ENCODE peak calls at places on chromosomes 12 and 14, in five cellular contexts. A, G, W, Z and F are unnamed samples.
A peak's percentile ranks its signal among the peaks of the same experiment; 100 is the strongest.

GRCh38 chr12:6465467-6466183 is 4.9 kb downstream of the VAMP1 start:
- DNase-seq in G (no peak), Z (peak; percentile 86), W (peak; percentile 75), A (peak; percentile 77), F (no peak)

GRCh38 chr12:91777268-91777997 is 368.2 kb downstream of the BTG1 start:
- DNase-seq in G (no peak), Z (no peak), W (peak; percentile 74), A (no peak), F (no peak)

GRCh38 chr12:108299516-108299915 is 39.6 kb downstream of the CMKLR1 start:
- DNase-seq in G (no peak), A (no peak), Z (no peak), W (no peak), F (no peak)

GRCh38 chr14:104895786-104896642 is 28.7 kb upstream of the PLD4 start:
- DNase-seq in Z (no peak), W (no peak), A (no peak), G (no peak), F (no peak)

GRCh38 chr14:66471584-66471983 is 14.6 kb upstream of the CCDC196 start:
- DNase-seq in G (no peak), Z (no peak), A (no peak), W (no peak), F (no peak)

GRCh38 chr14:104892517-104893434 is 27.7 kb downstream of the CEP170B start:
- DNase-seq in W (no peak), G (no peak), A (no peak), Z (no peak), F (no peak)

GRCh38 chr14:42944284-42944683 is 1337.6 kb downstream of the LRFN5 start:
- DNase-seq in G (no peak), Z (no peak), A (no peak), W (peak; percentile 64), F (no peak)

GRCh38 chr14:22405201-22405600 is 183.8 kb downstream of the DAD1 start:
- DNase-seq in A (no peak), Z (no peak), G (no peak), W (no peak), F (no peak)

GRCh38 chr12:90428881-90429280 is 526.1 kb downstream of the CCER1 start:
- DNase-seq in Z (no peak), W (no peak), G (no peak), A (no peak), F (no peak)

GRCh38 chr14:73166399-73166798 is 30.1 kb downstream of the PSEN1 start:
- DNase-seq in W (no peak), Z (no peak), G (no peak), A (no peak), F (no peak)

GRCh38 chr12:102483466-102483865 is 3.1 kb upstream of the IGF1 start:
- DNase-seq in Z (no peak), G (peak; percentile 8), W (no peak), A (no peak), F (no peak)

GRCh38 chr14:89952581-89952980 is 1.9 kb downstream of the EFCAB11 start:
- DNase-seq in A (no peak), G (no peak), Z (no peak), W (no peak), F (no peak)

GRCh38 chr12:132273992-132274334 is 55.4 kb downstream of the GALNT9 start:
- DNase-seq in G (no peak), A (no peak), Z (no peak), W (no peak), F (no peak)

GRCh38 chr14:73460691-73461127 is 2.4 kb upstream of the NUMB start:
- DNase-seq in A (peak; percentile 40), Z (no peak), W (peak; percentile 70), G (no peak), F (no peak)

GRCh38 chr14:88546621-88547385 is 8.0 kb downstream of the PTPN21 start:
- DNase-seq in Z (no peak), A (no peak), G (no peak), W (no peak), F (no peak)

GRCh38 chr12:77925536-77926108 is 94.9 kb downstream of the NAV3 start:
- DNase-seq in Z (peak; percentile 95), A (peak; percentile 99), G (peak; percentile 37), W (peak; percentile 88), F (no peak)

GRCh38 chr12:51349026-51349425 is 2.5 kb upstream of the CELA1 start:
- DNase-seq in G (no peak), A (peak; percentile 82), W (no peak), Z (no peak), F (no peak)

GRCh38 chr12:108129017-108129812 is at the start of gene WSCD2:
- DNase-seq in Z (peak; percentile 45), G (peak; percentile 6), W (no peak), A (peak; percentile 20), F (no peak)